ENCODE peak calls at places on chromosomes 7 and 10, in four cellular contexts. One of them, this sample, is unnamed. For H3K27me3 and H3K9me3, the result is how much of the 10 kb centered on the place peaks cover.

GRCh38 chr10:46528675-46529615 is 27.5 kb downstream of the GPRIN2 start:
- DNase-seq in testis: no peak
- DNase-seq in ovary: no peak
- DNase-seq in mammary epithelial cell: no peak
- DNase-seq in this sample: no peak

GRCh38 chr10:46225597-46225996 is 61.2 kb upstream of the ANTXRL start:
- DNase-seq in mammary epithelial cell: no peak
- DNase-seq in ovary: no peak
- DNase-seq in testis: peak
- DNase-seq in this sample: peak

GRCh38 chr7:118153551-118154177 is 30.3 kb upstream of the LSM8 start:
- DNase-seq in mammary epithelial cell: peak
- DNase-seq in testis: peak
- DNase-seq in ovary: no peak
- DNase-seq in this sample: no peak

GRCh38 chr10:114933588-114933987 is 4.4 kb upstream of the TRUB1 start:
- DNase-seq in testis: no peak
- DNase-seq in ovary: no peak
- DNase-seq in mammary epithelial cell: peak
- DNase-seq in this sample: no peak

GRCh38 chr10:107144490-107144889 is 20.0 kb downstream of the SORCS1 start:
- DNase-seq in testis: peak
- DNase-seq in ovary: no peak
- DNase-seq in mammary epithelial cell: no peak
- DNase-seq in this sample: no peak

GRCh38 chr7:112752576-112752975 is 37.6 kb downstream of the TMEM168 start:
- DNase-seq in mammary epithelial cell: no peak
- DNase-seq in ovary: no peak
- DNase-seq in testis: no peak
- DNase-seq in this sample: no peak

GRCh38 chr10:30500963-30501504 is 67.0 kb downstream of the MAP3K8 start:
- DNase-seq in ovary: no peak
- DNase-seq in testis: no peak
- DNase-seq in mammary epithelial cell: no peak
- DNase-seq in this sample: no peak

GRCh38 chr10:101066890-101067355 is 5.1 kb downstream of the KAZALD1 start:
- DNase-seq in testis: peak
- DNase-seq in mammary epithelial cell: no peak
- DNase-seq in ovary: no peak
- DNase-seq in this sample: no peak

GRCh38 chr7:135670179-135670578 is 7.9 kb downstream of the STMP1 start:
- DNase-seq in ovary: no peak
- DNase-seq in testis: no peak
- DNase-seq in mammary epithelial cell: peak
- DNase-seq in this sample: no peak

GRCh38 chr7:35420657-35421056 is 166.8 kb upstream of the TBX20 start:
- DNase-seq in mammary epithelial cell: no peak
- DNase-seq in ovary: no peak
- DNase-seq in testis: no peak
- DNase-seq in this sample: no peak

GRCh38 chr7:1446611-1447032 is 12.6 kb downstream of the MICALL2 start:
- DNase-seq in ovary: no peak
- DNase-seq in testis: no peak
- DNase-seq in mammary epithelial cell: no peak
- DNase-seq in this sample: no peak

GRCh38 chr10:72353963-72354355 is 760 bp downstream of the DNAJB12 start:
- DNase-seq in ovary: peak
- DNase-seq in testis: peak
- DNase-seq in mammary epithelial cell: no peak
- DNase-seq in this sample: peak

GRCh38 chr7:84025332-84025927 is 169.2 kb downstream of the SEMA3A start:
- DNase-seq in testis: peak
- DNase-seq in ovary: no peak
- DNase-seq in mammary epithelial cell: peak
- DNase-seq in this sample: no peak

GRCh38 chr10:22226599-22226998 is 8.8 kb upstream of the EBLN1 start:
- DNase-seq in mammary epithelial cell: no peak
- DNase-seq in ovary: no peak
- DNase-seq in testis: no peak
- DNase-seq in this sample: no peak
- H3K27me3 ChIP-seq in mammary epithelial cell: under half
- H3K27me3 ChIP-seq in ovary: under half
- H3K27me3 ChIP-seq in testis: under half
- H3K27me3 ChIP-seq in this sample: under half

DNA sequence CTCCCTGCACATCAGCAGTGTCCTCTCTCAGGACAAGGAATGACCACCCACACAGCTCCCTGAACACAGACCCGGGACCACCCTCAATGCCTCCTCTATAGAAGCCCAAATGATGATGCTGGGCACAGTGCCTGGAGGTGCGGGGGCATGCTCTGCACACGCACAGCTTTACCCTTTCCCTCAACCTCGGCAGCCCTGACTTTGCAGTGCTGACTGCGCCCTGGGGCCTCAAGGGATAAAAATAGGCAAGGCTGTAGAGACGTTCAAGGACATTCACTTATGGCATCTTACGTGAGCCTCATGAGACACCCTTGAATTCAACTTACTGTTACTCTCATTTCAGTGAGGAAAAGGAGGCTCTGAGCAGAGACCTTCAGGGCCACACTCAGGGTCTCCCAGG is 521.6 kb upstream of the MGMT start:
- DNase-seq in mammary epithelial cell: no peak
- DNase-seq in ovary: no peak
- DNase-seq in testis: no peak
- DNase-seq in this sample: no peak
- H3K9me3 ChIP-seq in mammary epithelial cell: under half
- H3K9me3 ChIP-seq in ovary: under half
- H3K9me3 ChIP-seq in testis: under half
- H3K9me3 ChIP-seq in this sample: under half

GRCh38 chr10:48649349-48649944 is 35.2 kb upstream of the WDFY4 start:
- DNase-seq in mammary epithelial cell: no peak
- DNase-seq in ovary: no peak
- DNase-seq in testis: no peak
- DNase-seq in this sample: no peak
- TF ChIP-seq CTCF in mammary epithelial cell: no peak
- TF ChIP-seq CTCF in ovary: no peak
- TF ChIP-seq CTCF in testis: no peak
- TF ChIP-seq CTCF in this sample: no peak

DNA sequence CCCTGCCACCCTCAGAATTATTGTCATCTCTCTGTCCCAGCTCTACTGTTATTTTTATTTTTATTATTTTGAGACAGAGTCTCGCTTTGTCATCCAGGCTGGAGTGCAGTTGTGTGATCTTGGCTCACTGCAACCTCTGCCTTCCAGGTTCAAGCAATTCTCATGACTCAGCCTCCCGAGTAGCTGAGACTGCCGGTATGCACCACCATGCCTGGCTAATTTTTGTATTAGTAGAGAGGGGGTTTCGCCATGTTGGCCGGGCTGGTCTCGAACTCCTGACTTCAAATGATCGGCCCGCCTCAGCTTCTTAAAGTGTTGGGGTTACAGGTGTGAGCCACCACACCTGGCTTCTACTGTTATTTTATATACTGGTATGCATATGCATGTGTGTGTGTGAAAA is 11.0 kb downstream of the CALHM2 start:
- DNase-seq in mammary epithelial cell: no peak
- DNase-seq in ovary: no peak
- DNase-seq in testis: no peak
- DNase-seq in this sample: no peak
- H3K27me3 ChIP-seq in mammary epithelial cell: under half
- H3K27me3 ChIP-seq in ovary: under half
- H3K27me3 ChIP-seq in testis: under half
- H3K27me3 ChIP-seq in this sample: under half

DNA sequence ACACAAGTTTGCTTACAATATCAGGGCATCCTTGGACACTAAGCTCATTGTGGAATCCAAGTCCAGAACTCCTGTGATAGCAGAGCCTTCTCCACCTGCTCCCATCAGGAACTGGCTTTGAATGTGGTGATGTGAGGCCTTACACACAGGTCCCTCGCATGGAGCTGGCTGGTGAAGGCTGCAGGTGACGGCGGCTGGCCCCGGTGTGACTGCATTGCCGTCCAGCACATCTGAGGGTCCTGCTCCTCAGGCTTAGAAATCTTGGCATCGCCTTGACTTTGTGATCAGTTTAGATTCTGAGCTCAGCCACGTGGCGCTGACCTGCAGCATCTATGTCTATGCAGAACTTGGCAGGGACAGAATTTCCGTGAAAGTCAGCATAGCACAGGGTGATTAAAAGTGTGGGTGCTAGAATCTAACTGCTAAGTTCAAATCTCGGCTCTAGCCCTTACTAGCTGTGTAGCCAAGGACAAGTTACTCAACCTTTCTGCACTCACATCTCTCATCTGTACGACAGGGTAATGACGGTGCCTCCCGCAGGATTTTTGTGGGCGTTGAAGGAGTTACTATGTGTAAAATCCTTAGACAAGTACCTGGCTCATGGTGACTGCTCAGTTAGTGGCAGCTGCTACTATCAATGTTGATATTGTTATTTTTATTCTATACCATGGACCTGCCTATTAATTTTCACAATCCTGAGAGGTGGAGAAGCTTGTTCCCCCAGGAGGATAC is 26.6 kb downstream of the HKDC1 start:
- DNase-seq in mammary epithelial cell: no peak
- DNase-seq in testis: no peak
- DNase-seq in ovary: no peak
- DNase-seq in this sample: no peak
- H3K9me3 ChIP-seq in mammary epithelial cell: under half
- H3K9me3 ChIP-seq in testis: under half
- H3K9me3 ChIP-seq in ovary: under half
- H3K9me3 ChIP-seq in this sample: under half

DNA sequence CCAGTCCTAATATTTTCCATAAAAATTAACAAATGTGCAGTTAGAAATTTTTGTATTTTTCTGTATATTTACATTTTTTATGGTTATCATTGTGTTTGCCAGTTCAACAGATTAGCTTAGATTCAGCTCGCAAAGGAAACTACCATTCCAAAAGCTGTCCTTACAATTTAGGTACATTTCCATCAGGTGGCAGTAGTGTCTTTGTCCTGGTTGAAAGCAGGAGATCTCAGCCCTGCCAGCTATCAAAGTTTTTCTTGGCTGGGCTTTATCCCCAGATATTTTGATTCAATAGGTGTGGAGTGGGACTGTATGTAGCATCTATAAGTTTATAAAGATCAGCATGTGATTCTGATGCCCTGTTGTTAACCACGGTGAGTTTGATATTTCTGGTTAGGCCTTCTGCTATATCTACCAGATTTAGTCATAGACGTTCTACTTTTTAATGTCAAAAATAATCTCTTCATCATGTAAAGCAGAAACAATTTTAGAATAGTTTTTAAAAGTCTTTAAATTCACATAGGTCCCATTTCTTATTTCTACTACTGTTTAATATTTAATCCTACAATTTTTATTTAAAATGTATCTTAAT is 15.5 kb upstream of the ICA1 start:
- DNase-seq in ovary: no peak
- DNase-seq in mammary epithelial cell: peak
- DNase-seq in testis: no peak
- DNase-seq in this sample: no peak
- TF ChIP-seq CTCF in ovary: no peak
- TF ChIP-seq CTCF in mammary epithelial cell: peak
- TF ChIP-seq CTCF in testis: no peak
- TF ChIP-seq CTCF in this sample: no peak